ENCODE peak calls at places on chromosomes 11 and 22, in eight cellular contexts. R is thoracic aorta, W is psoas muscle, K is HFF-Myc, B is foreskin fibroblast, E is uterus, D is mammary epithelial cell, V is tibial nerve. O is an unnamed sample.

GRCh38 chr11:6531267-6531752 is 34.2 kb downstream of the DNHD1 start:
- DNase-seq in R (no peak), W (no peak), K (peak), B (peak), E (no peak), D (peak), V (no peak), O (peak)

GRCh38 chr22:32979606-32980005 is 78.6 kb downstream of the SYN3 start:
- DNase-seq in R (no peak), W (no peak), K (no peak), B (no peak), E (peak), D (no peak), V (no peak), O (no peak)

GRCh38 chr11:18567081-18567480 is 21.5 kb downstream of the UEVLD start:
- DNase-seq in R (no peak), W (no peak), K (no peak), B (peak), E (no peak), D (no peak), V (no peak), O (no peak)

GRCh38 chr22:48652796-48653195 is 1174.9 kb downstream of the BRD1 start:
- DNase-seq in R (no peak), W (no peak), K (no peak), B (no peak), E (no peak), D (no peak), V (no peak), O (no peak)

GRCh38 chr11:62444271-62444833 is 25.5 kb downstream of the SCGB1A1 start:
- DNase-seq in R (peak), W (peak), K (no peak), B (peak), E (peak), D (no peak), V (peak), O (no peak)

GRCh38 chr11:116911981-116912734 is 74.7 kb upstream of the APOA1 start:
- DNase-seq in R (no peak), W (no peak), K (peak), B (peak), E (no peak), D (no peak), V (no peak), O (peak)

GRCh38 chr22:20763630-20764029 is 10.3 kb upstream of the SERPIND1 start:
- DNase-seq in R (no peak), W (peak), K (no peak), B (no peak), E (no peak), D (no peak), V (no peak), O (no peak)

GRCh38 chr22:49278357-49278756 is 549.3 kb downstream of the BRD1 start:
- DNase-seq in R (no peak), W (no peak), K (no peak), B (no peak), E (no peak), D (no peak), V (no peak), O (no peak)

GRCh38 chr11:79439893-79440450 is 858 bp downstream of the TENM4 start:
- DNase-seq in R (no peak), W (peak), K (no peak), B (no peak), E (peak), D (peak), V (no peak), O (no peak)

GRCh38 chr11:22130462-22131053 is 62.3 kb upstream of the ANO5 start:
- DNase-seq in R (no peak), W (no peak), K (no peak), B (no peak), E (no peak), D (no peak), V (no peak), O (no peak)

GRCh38 chr22:30252411-30253204 is 6.0 kb upstream of the LIF start:
- DNase-seq in R (no peak), W (no peak), K (no peak), B (no peak), E (no peak), D (peak), V (no peak), O (no peak)

GRCh38 chr11:77038029-77038824 is 4.0 kb downstream of the B3GNT6 start:
- DNase-seq in R (no peak), W (no peak), K (no peak), B (no peak), E (no peak), D (no peak), V (no peak), O (no peak)

GRCh38 chr11:3022300-3022967 is 30.3 kb upstream of the NAP1L4 start:
- DNase-seq in R (no peak), W (no peak), K (no peak), B (peak), E (no peak), D (peak), V (no peak), O (peak)

GRCh38 chr11:48055292-48056132 is 75.2 kb downstream of the PTPRJ start:
- DNase-seq in R (no peak), W (no peak), K (no peak), B (peak), E (no peak), D (peak), V (no peak), O (no peak)

GRCh38 chr11:5941951-5942350 is at the start of gene OR56A3:
- DNase-seq in R (no peak), W (no peak), K (no peak), B (no peak), E (no peak), D (no peak), V (no peak), O (no peak)

GRCh38 chr11:9142732-9143131 is 51.3 kb upstream of the SCUBE2 start:
- DNase-seq in R (no peak), W (no peak), K (no peak), B (no peak), E (no peak), D (no peak), V (no peak), O (no peak)

GRCh38 chr11:3969613-3970012 is 114.1 kb downstream of the STIM1 start:
- DNase-seq in R (no peak), W (no peak), K (no peak), B (no peak), E (no peak), D (no peak), V (no peak), O (no peak)

GRCh38 chr11:62144641-62145255 is 20.9 kb downstream of the INCENP start:
- DNase-seq in R (no peak), W (no peak), K (no peak), B (no peak), E (no peak), D (no peak), V (peak), O (no peak)

GRCh38 chr11:15707971-15708370 is 593.2 kb downstream of the INSC start:
- DNase-seq in R (no peak), W (no peak), K (no peak), B (peak), E (no peak), D (no peak), V (peak), O (peak)

GRCh38 chr11:104905271-104905670 is 7.0 kb upstream of the CASP12 start:
- DNase-seq in R (no peak), W (no peak), K (no peak), B (no peak), E (no peak), D (no peak), V (no peak), O (no peak)

GRCh38 chr11:2584812-2585565 is 114.8 kb downstream of the KCNQ1OT1 start:
- DNase-seq in R (no peak), W (peak), K (no peak), B (no peak), E (no peak), D (no peak), V (no peak), O (no peak)

GRCh38 chr11:94017446-94017845 is 3.7 kb upstream of the HEPHL1 start:
- DNase-seq in R (no peak), W (no peak), K (no peak), B (no peak), E (no peak), D (peak), V (no peak), O (no peak)

GRCh38 chr11:93740802-93741093 is 547 bp downstream of the TAF1D start:
- DNase-seq in R (no peak), W (peak), K (no peak), B (peak), E (peak), D (peak), V (peak), O (no peak)

GRCh38 chr11:69473520-69473894 is 8.0 kb upstream of the LINC01488 start:
- DNase-seq in R (no peak), W (no peak), K (no peak), B (no peak), E (no peak), D (no peak), V (no peak), O (no peak)

GRCh38 chr11:26820739-26821138 is 98.9 kb upstream of the SLC5A12 start:
- DNase-seq in R (no peak), W (no peak), K (no peak), B (peak), E (no peak), D (peak), V (no peak), O (peak)

GRCh38 chr11:27388869-27389268 is 25.9 kb upstream of the CCDC34 start:
- DNase-seq in R (no peak), W (no peak), K (no peak), B (no peak), E (no peak), D (no peak), V (no peak), O (no peak)

GRCh38 chr11:70278994-70279393 is 8.5 kb downstream of the PPFIA1 start:
- DNase-seq in R (no peak), W (no peak), K (no peak), B (no peak), E (no peak), D (no peak), V (no peak), O (no peak)

GRCh38 chr11:73348838-73349237 is 27.4 kb upstream of the RELT start:
- DNase-seq in R (no peak), W (no peak), K (no peak), B (no peak), E (no peak), D (no peak), V (no peak), O (no peak)

GRCh38 chr11:61814958-61815789 is 1.6 kb downstream of the FADS1 start:
- DNase-seq in R (peak), W (peak), K (peak), B (peak), E (peak), D (peak), V (peak), O (peak)

GRCh38 chr11:123268118-123268517 is 73.1 kb upstream of the CLMP start:
- DNase-seq in R (no peak), W (no peak), K (no peak), B (no peak), E (no peak), D (no peak), V (no peak), O (no peak)

GRCh38 chr22:21962655-21962949 is 10.0 kb upstream of the PPM1F start:
- DNase-seq in R (no peak), W (no peak), K (no peak), B (no peak), E (no peak), D (no peak), V (no peak), O (no peak)

GRCh38 chr11:41950470-41951143 is 491.2 kb upstream of the LRRC4C start:
- DNase-seq in R (no peak), W (no peak), K (no peak), B (no peak), E (no peak), D (no peak), V (no peak), O (no peak)

GRCh38 chr11:100727410-100727809 is 40.3 kb downstream of the ARHGAP42 start:
- DNase-seq in R (no peak), W (peak), K (no peak), B (no peak), E (no peak), D (no peak), V (no peak), O (no peak)

GRCh38 chr22:35749808-35750207 is 32.1 kb downstream of the APOL5 start:
- DNase-seq in R (no peak), W (no peak), K (peak), B (peak), E (no peak), D (no peak), V (no peak), O (peak)

GRCh38 chr11:72673943-72674828 is at the start of gene PDE2A:
- DNase-seq in R (no peak), W (no peak), K (no peak), B (no peak), E (no peak), D (no peak), V (no peak), O (no peak)

GRCh38 chr11:117230981-117231636 is 764 bp downstream of the PCSK7 start:
- DNase-seq in R (no peak), W (no peak), K (no peak), B (no peak), E (no peak), D (peak), V (no peak), O (no peak)

GRCh38 chr11:995058-995751 is 41.3 kb downstream of the MUC6 start:
- DNase-seq in R (no peak), W (no peak), K (no peak), B (no peak), E (no peak), D (no peak), V (no peak), O (no peak)

GRCh38 chr11:36594316-36594989 is at the start of gene IFTAP:
- DNase-seq in R (peak), W (peak), K (peak), B (peak), E (peak), D (peak), V (no peak), O (peak)

GRCh38 chr22:37248251-37248650 is 4.2 kb upstream of the RAC2 start:
- DNase-seq in R (no peak), W (no peak), K (no peak), B (no peak), E (no peak), D (peak), V (no peak), O (no peak)

GRCh38 chr11:116065986-116066385 is 561.8 kb upstream of the CADM1 start:
- DNase-seq in R (no peak), W (no peak), K (no peak), B (no peak), E (no peak), D (no peak), V (no peak), O (no peak)

GRCh38 chr11:67153971-67154370 is 34.9 kb downstream of the KDM2A start:
- DNase-seq in R (no peak), W (no peak), K (no peak), B (no peak), E (no peak), D (no peak), V (no peak), O (no peak)
- TF ChIP-seq CTCF in R (no peak), W (no peak), K (no peak), B (no peak), E (no peak), D (no peak), V (no peak), O (no peak)

GRCh38 chr11:113694390-113694789 is 11.7 kb downstream of the TMPRSS5 start:
- DNase-seq in R (no peak), W (no peak), K (no peak), B (no peak), E (no peak), D (no peak), V (no peak), O (no peak)

GRCh38 chr11:113695207-113695606 is 10.9 kb downstream of the TMPRSS5 start:
- DNase-seq in R (no peak), W (no peak), K (no peak), B (no peak), E (no peak), D (no peak), V (no peak), O (no peak)

GRCh38 chr11:113693030-113693429 is 13.1 kb downstream of the TMPRSS5 start:
- DNase-seq in R (no peak), W (no peak), K (no peak), B (no peak), E (no peak), D (no peak), V (no peak), O (no peak)

GRCh38 chr11:113689711-113690618 is 16.1 kb downstream of the TMPRSS5 start:
- DNase-seq in R (no peak), W (no peak), K (no peak), B (no peak), E (no peak), D (no peak), V (no peak), O (no peak)

GRCh38 chr11:113690619-113691569 is 15.2 kb downstream of the TMPRSS5 start:
- DNase-seq in R (no peak), W (peak), K (peak), B (peak), E (no peak), D (peak), V (peak), O (no peak)
- TF ChIP-seq CTCF in R (no peak), W (no peak), K (peak), B (peak), E (no peak), D (peak), V (peak), O (peak)

GRCh38 chr22:45553333-45554039 is 50.8 kb downstream of the FBLN1 start:
- DNase-seq in R (peak), W (peak), K (peak), B (peak), E (peak), D (peak), V (peak), O (peak)

GRCh38 chr22:45552017-45552411 is 49.3 kb downstream of the FBLN1 start:
- DNase-seq in R (no peak), W (no peak), K (no peak), B (no peak), E (no peak), D (no peak), V (no peak), O (no peak)

GRCh38 chr22:45554861-45555260 is 52.2 kb downstream of the FBLN1 start:
- DNase-seq in R (no peak), W (no peak), K (no peak), B (no peak), E (no peak), D (no peak), V (no peak), O (no peak)

GRCh38 chr22:45552580-45553332 is 50.1 kb downstream of the FBLN1 start:
- DNase-seq in R (no peak), W (peak), K (peak), B (peak), E (peak), D (peak), V (peak), O (peak)

GRCh38 chr22:45554040-45554406 is 51.3 kb downstream of the FBLN1 start:
- DNase-seq in R (no peak), W (no peak), K (no peak), B (no peak), E (no peak), D (no peak), V (no peak), O (no peak)
- TF ChIP-seq CTCF in R (no peak), W (peak), K (no peak), B (no peak), E (no peak), D (no peak), V (no peak), O (no peak)

GRCh38 chr22:23613193-23613973 is 18.7 kb downstream of the DRICH1 start:
- DNase-seq in R (no peak), W (no peak), K (no peak), B (peak), E (no peak), D (no peak), V (no peak), O (no peak)

GRCh38 chr22:23608583-23608982 is 23.5 kb downstream of the DRICH1 start:
- DNase-seq in R (no peak), W (no peak), K (no peak), B (peak), E (no peak), D (no peak), V (no peak), O (no peak)

GRCh38 chr22:23604939-23605712 is 25.0 kb upstream of the IGLL1 start:
- DNase-seq in R (no peak), W (no peak), K (no peak), B (no peak), E (no peak), D (no peak), V (no peak), O (no peak)

GRCh38 chr22:23606204-23607131 is 25.7 kb downstream of the DRICH1 start:
- DNase-seq in R (no peak), W (no peak), K (no peak), B (no peak), E (no peak), D (no peak), V (no peak), O (no peak)

GRCh38 chr22:23609983-23610781 is 21.9 kb downstream of the DRICH1 start:
- DNase-seq in R (no peak), W (no peak), K (no peak), B (no peak), E (no peak), D (no peak), V (no peak), O (no peak)
- TF ChIP-seq CTCF in R (no peak), W (no peak), K (no peak), B (no peak), E (no peak), D (no peak), V (no peak), O (no peak)

DNA sequence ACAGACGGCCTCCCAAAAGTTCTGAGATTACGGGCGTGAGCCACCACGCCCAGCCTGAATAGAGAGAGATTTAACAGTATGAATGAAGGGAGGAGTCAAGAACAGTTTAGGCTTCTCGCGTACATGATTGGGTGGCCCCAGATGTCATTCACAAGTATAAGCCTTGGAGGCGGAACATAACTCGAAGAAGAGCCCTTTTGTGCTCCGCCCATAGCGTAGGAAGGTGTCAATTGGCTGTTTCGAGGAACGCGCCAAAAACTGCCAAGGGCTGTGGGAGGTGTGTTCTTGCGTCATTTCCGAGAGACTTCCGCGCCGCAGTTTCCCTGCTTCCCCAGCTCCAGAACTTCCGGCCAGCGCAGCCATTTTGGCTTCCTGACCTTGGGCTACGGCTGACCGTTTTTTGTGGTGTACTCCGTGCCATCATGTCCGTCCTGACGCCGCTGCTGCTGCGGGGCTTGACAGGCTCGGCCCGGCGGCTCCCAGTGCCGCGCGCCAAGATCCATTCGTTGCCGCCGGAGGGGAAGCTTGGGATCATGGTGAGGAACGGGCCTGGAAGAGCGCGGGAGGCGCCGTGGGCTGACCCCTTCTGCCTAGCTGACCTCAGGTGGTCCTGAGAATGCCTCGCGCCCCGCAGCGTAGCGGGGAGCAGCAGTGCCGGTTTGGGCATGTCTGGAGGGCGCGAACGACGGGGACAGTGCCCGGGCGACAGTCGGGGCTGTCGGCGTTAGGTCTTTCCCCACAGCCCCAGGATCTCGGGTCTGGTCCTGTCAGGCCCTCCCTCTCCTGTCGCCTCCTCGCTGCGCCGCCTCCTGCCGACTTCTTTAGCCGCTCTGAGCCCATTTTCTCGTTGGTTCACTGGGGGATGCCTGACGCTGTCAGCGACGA is at the start of gene COX8A:
- DNase-seq in R (peak), W (peak), K (peak), B (peak), E (peak), D (peak), V (peak), O (peak)
- TF ChIP-seq CTCF in R (no peak), W (no peak), K (no peak), B (no peak), E (no peak), D (peak), V (no peak), O (peak)

O was measured in AG09319.